ENCODE peak calls at places on chromosome 13, in eight cellular contexts. X is NCI-H1694 treated with DMSO at 0.1 percent for 48 hours; L is left colon; A is stimulated activated CD4-positive, alpha-beta T cell treated with anti-CD3 and anti-CD28 coated beads, Interleukin-4, amount 100 ng/mL, for 24 hours; P is iris pigment epithelial cell; V is neural progenitor cell; Y is CD8-positive, alpha-beta T cell; S is NCI-H1105 treated with DMSO at 0.1 percent for 48 hours. E is an unnamed sample.

GRCh38 chr13:73608731-73609485 is 525.3 kb downstream of the KLF12 start:
- DNase-seq in X (no peak), L (no peak), A (no peak), P (no peak), V (no peak), Y (no peak), S (peak), E (no peak)

GRCh38 chr13:50829226-50829625 is 14.3 kb downstream of the DLEU7 start:
- DNase-seq in X (no peak), L (no peak), A (no peak), P (no peak), V (no peak), Y (no peak), S (no peak), E (no peak)

GRCh38 chr13:113771709-113772331 is 12.8 kb downstream of the TMEM255B start:
- DNase-seq in X (no peak), L (no peak), A (no peak), P (peak), V (no peak), Y (no peak), S (no peak), E (no peak)

GRCh38 chr13:75541287-75541686 is 3.6 kb upstream of the COMMD6 start:
- DNase-seq in X (peak), L (no peak), A (no peak), P (peak), V (no peak), Y (no peak), S (no peak), E (no peak)

GRCh38 chr13:111929036-111929616 is 137.8 kb upstream of the SOX1 start:
- DNase-seq in X (no peak), L (no peak), A (no peak), P (no peak), V (no peak), Y (no peak), S (no peak), E (no peak)

GRCh38 chr13:99558570-99559180 is 57.4 kb downstream of the TM9SF2 start:
- DNase-seq in X (no peak), L (no peak), A (no peak), P (peak), V (no peak), Y (no peak), S (no peak), E (no peak)

GRCh38 chr13:67392014-67392413 is 161.9 kb upstream of the PCDH9 start:
- DNase-seq in X (no peak), L (no peak), A (no peak), P (no peak), V (no peak), Y (no peak), S (no peak), E (no peak)

GRCh38 chr13:74555291-74556001 is 421.2 kb upstream of the KLF12 start:
- DNase-seq in X (peak), L (no peak), A (no peak), P (no peak), V (no peak), Y (no peak), S (no peak), E (no peak)

GRCh38 chr13:112069063-112069726 is 2.2 kb downstream of the SOX1 start:
- DNase-seq in X (no peak), L (no peak), A (no peak), P (no peak), V (peak), Y (no peak), S (peak), E (no peak)

GRCh38 chr13:61406275-61406674 is 9.4 kb downstream of the PCDH20 start:
- DNase-seq in X (no peak), L (no peak), A (no peak), P (no peak), V (no peak), Y (no peak), S (peak), E (no peak)

GRCh38 chr13:93814658-93815057 is 588.1 kb downstream of the GPC6 start:
- DNase-seq in X (no peak), L (no peak), A (no peak), P (no peak), V (no peak), Y (no peak), S (no peak), E (no peak)

GRCh38 chr13:53520132-53520531 is 491.5 kb downstream of the OLFM4 start:
- DNase-seq in X (no peak), L (no peak), A (no peak), P (no peak), V (no peak), Y (no peak), S (no peak), E (no peak)

GRCh38 chr13:20356437-20356836 is 124.3 kb upstream of the GJB6 start:
- DNase-seq in X (no peak), L (no peak), A (no peak), P (no peak), V (no peak), Y (no peak), S (no peak), E (no peak)

GRCh38 chr13:108113407-108113806 is 101.9 kb downstream of the LIG4 start:
- DNase-seq in X (no peak), L (no peak), A (no peak), P (no peak), V (no peak), Y (no peak), S (no peak), E (no peak)

GRCh38 chr13:112800057-112800456 is 110.2 kb downstream of the ATP11A start:
- DNase-seq in X (no peak), L (no peak), A (no peak), P (no peak), V (no peak), Y (no peak), S (no peak), E (no peak)

GRCh38 chr13:95862401-95862800 is 185.5 kb downstream of the DNAJC3 start:
- DNase-seq in X (no peak), L (no peak), A (no peak), P (no peak), V (no peak), Y (no peak), S (no peak), E (no peak)

GRCh38 chr13:39415403-39415802 is 187.6 kb downstream of the LHFPL6 start:
- DNase-seq in X (peak), L (peak), A (no peak), P (peak), V (peak), Y (no peak), S (peak), E (no peak)

GRCh38 chr13:108551674-108552073 is 77.7 kb upstream of the MYO16 start:
- DNase-seq in X (no peak), L (no peak), A (no peak), P (peak), V (no peak), Y (no peak), S (no peak), E (no peak)

GRCh38 chr13:109565877-109566276 is 220.5 kb downstream of the IRS2 start:
- DNase-seq in X (no peak), L (no peak), A (no peak), P (no peak), V (no peak), Y (no peak), S (no peak), E (no peak)

GRCh38 chr13:99151516-99151915 is 49.1 kb upstream of the UBAC2 start:
- DNase-seq in X (no peak), L (no peak), A (peak), P (peak), V (no peak), Y (no peak), S (no peak), E (peak)

GRCh38 chr13:25248071-25248470 is 39.2 kb downstream of the MTMR6 start:
- DNase-seq in X (no peak), L (no peak), A (no peak), P (no peak), V (no peak), Y (no peak), S (no peak), E (no peak)

GRCh38 chr13:26591672-26592071 is 34.2 kb downstream of the WASF3 start:
- DNase-seq in X (no peak), L (no peak), A (no peak), P (no peak), V (no peak), Y (no peak), S (no peak), E (no peak)

GRCh38 chr13:24997367-24997967 is 98.5 kb upstream of the PABPC3 start:
- DNase-seq in X (peak), L (no peak), A (peak), P (peak), V (peak), Y (no peak), S (peak), E (peak)

GRCh38 chr13:105971720-105972119 is 563.7 kb downstream of the EFNB2 start:
- DNase-seq in X (no peak), L (no peak), A (no peak), P (no peak), V (no peak), Y (no peak), S (no peak), E (no peak)

GRCh38 chr13:70893832-70894231 is 785.6 kb upstream of the KLHL1 start:
- DNase-seq in X (no peak), L (no peak), A (no peak), P (peak), V (peak), Y (no peak), S (no peak), E (no peak)

GRCh38 chr13:89688908-89689307 is 1658.6 kb upstream of the MIR17HG start:
- DNase-seq in X (no peak), L (no peak), A (no peak), P (no peak), V (peak), Y (no peak), S (no peak), E (no peak)

GRCh38 chr13:74243637-74244526 is 109.7 kb upstream of the KLF12 start:
- DNase-seq in X (no peak), L (no peak), A (no peak), P (peak), V (no peak), Y (no peak), S (no peak), E (peak)

GRCh38 chr13:113138792-113139551 is 16.4 kb downstream of the F10 start:
- DNase-seq in X (no peak), L (no peak), A (no peak), P (peak), V (no peak), Y (no peak), S (no peak), E (no peak)